ENCODE peak calls at places on chromosomes 5 and 9, in five cellular contexts. O is endothelial cell, C is HS-5, W is esophagus muscularis mucosa, D is heart right ventricle. R is an unnamed sample.

GRCh38 chr9:125985998-125986655 is 239.0 kb downstream of the PBX3 start:
- DNase-seq in O (no peak), C (no peak), W (no peak), D (no peak), R (peak)

GRCh38 chr9:91836515-91836914 is 113.5 kb downstream of the ROR2 start:
- DNase-seq in O (no peak), C (no peak), W (no peak), D (no peak), R (no peak)

GRCh38 chr5:38431242-38431853 is 125.1 kb downstream of the LIFR start:
- DNase-seq in O (no peak), C (no peak), W (no peak), D (no peak), R (no peak)

GRCh38 chr9:124079176-124079925 is 67.8 kb downstream of the LHX2 start:
- DNase-seq in O (no peak), C (peak), W (no peak), D (peak), R (no peak)

GRCh38 chr9:33778700-33779351 is 16.5 kb upstream of the PRSS3 start:
- DNase-seq in O (peak), C (peak), W (no peak), D (peak), R (peak)

GRCh38 chr9:99354104-99354503 is 132.0 kb downstream of the SEC61B start:
- DNase-seq in O (no peak), C (no peak), W (no peak), D (no peak), R (no peak)

GRCh38 chr5:87095787-87096186 is 171.9 kb upstream of the RASA1 start:
- DNase-seq in O (no peak), C (no peak), W (no peak), D (no peak), R (no peak)

GRCh38 chr9:114156658-114157421 is 1.5 kb downstream of the COL27A1 start:
- DNase-seq in O (peak), C (no peak), W (no peak), D (peak), R (peak)

GRCh38 chr9:128422783-128423150 is 2.1 kb downstream of the CERCAM start:
- DNase-seq in O (no peak), C (no peak), W (no peak), D (no peak), R (no peak)

GRCh38 chr5:135208555-135209494 is 174.8 kb upstream of the PITX1 start:
- DNase-seq in O (no peak), C (peak), W (peak), D (no peak), R (peak)

GRCh38 chr5:96149021-96149420 is 187.4 kb upstream of the ELL2 start:
- DNase-seq in O (no peak), C (no peak), W (no peak), D (no peak), R (no peak)

R was measured in D341Med.